ENCODE peak calls at places on chromosomes 1 and 21, in eight cellular contexts. Y is T1000; I is HEK293T; P is stimulated activated CD4-positive, alpha-beta T cell treated with anti-CD3 and anti-CD28 coated beads, Interleukin-12 subunit alpha, Interleukin-12 subunit beta, amount 100 ng/mL, for 4 hours; R is glutamatergic neuron; A is activated T-cell treated with anti-CD3 and anti-CD28 coated beads, Interleukin-2, amount 50 U/mL, for 4 hours; H is central memory CD8-positive, alpha-beta T cell; U is naive thymus-derived CD8-positive, alpha-beta T cell. K is an unnamed sample.

GRCh38 chr1:204323887-204324286 is 35.8 kb downstream of the PLEKHA6 start:
- DNase-seq in U (no peak), R (no peak), I (no peak), Y (peak; percentile 27), H (no peak), P (peak; percentile 7), A (no peak), K (no peak)

GRCh38 chr1:186442651-186443114 is 18.2 kb downstream of the PDC start:
- DNase-seq in I (no peak), U (no peak), A (no peak), H (no peak), P (no peak), Y (no peak), R (no peak), K (no peak)

GRCh38 chr1:156750932-156751723 is at the start of gene HDGF:
- DNase-seq in Y (no peak), H (no peak), U (peak; percentile 58), P (peak; percentile 38), R (peak; percentile 68), A (peak; percentile 31), I (peak; percentile 48), K (peak; percentile 71)

GRCh38 chr1:56645663-56646330 is 683 bp downstream of the PRKAA2 start:
- DNase-seq in U (no peak), R (peak; percentile 24), H (no peak), P (no peak), I (peak; percentile 55), Y (no peak), A (no peak), K (no peak)

GRCh38 chr1:49351744-49352143 is 575.1 kb upstream of the BEND5 start:
- DNase-seq in Y (no peak), H (no peak), A (no peak), R (no peak), U (no peak), P (no peak), I (no peak), K (no peak)

GRCh38 chr1:235703516-235703915 is 53.9 kb upstream of the GNG4 start:
- DNase-seq in A (no peak), H (no peak), U (no peak), R (no peak), P (no peak), I (no peak), Y (no peak), K (no peak)

GRCh38 chr1:39352881-39353280 is 138.6 kb upstream of the BMP8A start:
- DNase-seq in H (no peak), I (no peak), R (no peak), P (no peak), A (no peak), U (no peak), Y (no peak), K (no peak)

GRCh38 chr1:28110555-28110954 is 22.1 kb upstream of the EYA3 start:
- DNase-seq in A (no peak), H (no peak), R (no peak), U (no peak), Y (no peak), P (no peak), I (no peak), K (no peak)

GRCh38 chr1:76577818-76578185 is 289.5 kb upstream of the ST6GALNAC5 start:
- DNase-seq in P (no peak), R (no peak), I (no peak), H (no peak), Y (no peak), U (no peak), A (no peak), K (no peak)

GRCh38 chr21:28975401-28975800 is 17.3 kb downstream of the LTN1 start:
- DNase-seq in Y (no peak), I (no peak), U (no peak), H (no peak), P (no peak), A (no peak), R (no peak), K (no peak)

GRCh38 chr1:203335503-203335902 is 15.4 kb downstream of the FMOD start:
- DNase-seq in P (no peak), U (no peak), H (no peak), I (no peak), A (no peak), Y (no peak), R (no peak), K (no peak)

GRCh38 chr1:38613996-38614395 is 245.6 kb downstream of the RRAGC start:
- DNase-seq in H (no peak), A (no peak), Y (no peak), P (no peak), R (peak; percentile 73), U (no peak), I (no peak), K (peak; percentile 51)

GRCh38 chr1:32702599-32703478 is at the start of gene SYNC:
- DNase-seq in P (no peak), H (no peak), R (peak; percentile 44), Y (peak; percentile 65), U (no peak), I (peak; percentile 68), A (no peak), K (no peak)

GRCh38 chr1:243293941-243294722 is 38.3 kb downstream of the SDCCAG8 start:
- DNase-seq in A (no peak), U (no peak), P (no peak), R (no peak), Y (no peak), I (no peak), H (no peak), K (no peak)

GRCh38 chr1:229390130-229390529 is 43.8 kb downstream of the ACTA1 start:
- DNase-seq in P (no peak), A (no peak), U (no peak), R (no peak), Y (no peak), H (no peak), I (no peak), K (no peak)

GRCh38 chr1:229015791-229016190 is 255.1 kb upstream of the RAB4A start:
- DNase-seq in P (no peak), H (no peak), U (no peak), Y (no peak), I (no peak), A (no peak), R (no peak), K (no peak)

GRCh38 chr21:42696516-42697040 is 43.2 kb downstream of the PDE9A start:
- DNase-seq in H (no peak), I (no peak), U (no peak), P (no peak), Y (no peak), R (no peak), A (no peak), K (no peak)

GRCh38 chr21:17343055-17343454 is 169.8 kb upstream of the CXADR start:
- DNase-seq in I (peak; percentile 26), H (no peak), U (no peak), P (no peak), R (no peak), A (no peak), Y (no peak), K (no peak)

GRCh38 chr1:201327687-201328240 is 44.5 kb downstream of the PKP1 start:
- DNase-seq in A (no peak), U (no peak), Y (no peak), P (no peak), I (no peak), R (no peak), H (no peak), K (no peak)

GRCh38 chr1:154418062-154418897 is 13.1 kb downstream of the IL6R start:
- DNase-seq in A (peak; percentile 33), H (no peak), R (no peak), I (no peak), Y (no peak), U (no peak), P (peak; percentile 28), K (no peak)

GRCh38 chr1:116020668-116021272 is 44.5 kb downstream of the SLC22A15 start:
- DNase-seq in I (peak; percentile 74), Y (no peak), P (peak; percentile 23), U (peak; percentile 32), R (peak; percentile 71), A (peak; percentile 10), H (peak; percentile 24), K (peak; percentile 83)

GRCh38 chr1:19877821-19878636 is 4.2 kb upstream of the OTUD3 start:
- DNase-seq in P (no peak), U (no peak), I (no peak), Y (no peak), A (no peak), R (no peak), H (no peak), K (no peak)

GRCh38 chr1:94887603-94888171 is 39.2 kb downstream of the CNN3 start:
- DNase-seq in P (no peak), I (no peak), R (no peak), Y (no peak), U (no peak), A (no peak), H (no peak), K (no peak)

GRCh38 chr1:25006770-25007169 is 76.7 kb upstream of the RUNX3 start:
- DNase-seq in Y (no peak), A (no peak), U (no peak), P (no peak), I (no peak), R (no peak), H (no peak), K (no peak)

GRCh38 chr1:109197163-109198042 is 16.3 kb upstream of the SARS1 start:
- DNase-seq in P (no peak), Y (peak; percentile 90), I (no peak), H (no peak), A (no peak), R (no peak), U (no peak), K (no peak)

GRCh38 chr1:3386603-3387002 is 67.9 kb upstream of the ARHGEF16 start:
- DNase-seq in H (no peak), Y (no peak), U (no peak), A (no peak), I (no peak), R (no peak), P (no peak), K (no peak)

GRCh38 chr1:2212542-2213491 is 15.3 kb upstream of the SKI start:
- DNase-seq in H (no peak), I (peak; percentile 74), P (no peak), Y (peak; percentile 91), U (peak; percentile 53), A (no peak), R (peak; percentile 80), K (peak; percentile 81)

GRCh38 chr1:15290382-15290781 is 43.4 kb downstream of the FHAD1 start:
- DNase-seq in R (no peak), I (no peak), P (no peak), H (no peak), A (no peak), U (no peak), Y (no peak), K (no peak)

GRCh38 chr21:45319461-45320211 is 31.9 kb upstream of the POFUT2 start:
- DNase-seq in U (no peak), I (no peak), A (no peak), Y (no peak), P (no peak), H (no peak), R (no peak), K (peak; percentile 36)

GRCh38 chr1:225601902-225602589 is 50.9 kb downstream of the ENAH start:
- DNase-seq in I (no peak), A (no peak), P (no peak), R (no peak), U (no peak), H (no peak), Y (no peak), K (no peak)

GRCh38 chr1:85494957-85495266 is 30.0 kb upstream of the DDAH1 start:
- DNase-seq in P (no peak), H (no peak), U (no peak), I (no peak), A (no peak), R (no peak), Y (no peak), K (peak; percentile 3)

GRCh38 chr1:38817958-38818705 is 41.4 kb downstream of the RRAGC start:
- DNase-seq in P (peak; percentile 63), Y (no peak), I (peak; percentile 82), A (peak; percentile 44), H (peak; percentile 21), R (peak; percentile 90), U (peak; percentile 36), K (no peak)

GRCh38 chr1:214321686-214322453 is 40.9 kb downstream of the SMYD2 start:
- DNase-seq in I (no peak), A (no peak), P (no peak), Y (no peak), H (no peak), R (no peak), U (no peak), K (no peak)

GRCh38 chr1:184051138-184051484 is 419 bp upstream of the TSEN15 start:
- DNase-seq in H (no peak), Y (peak; percentile 42), A (no peak), U (no peak), P (no peak), I (peak; percentile 18), R (no peak), K (no peak)

K was measured in dorsolateral prefrontal cortex.